ENCODE peak calls at places on chromosomes 2 and 18, in four cellular contexts. One of them, this sample, is unnamed.

GRCh38 chr18:12048827-12049175 is 44.8 kb upstream of the ANKRD62 start:
- DNase-seq in GM23338: no peak
- DNase-seq in neural progenitor cell: no peak
- DNase-seq in HCT116: no peak
- DNase-seq in this sample: no peak

GRCh38 chr2:17171446-17172049 is 346.7 kb downstream of the RAD51AP2 start:
- DNase-seq in HCT116: peak
- DNase-seq in neural progenitor cell: peak
- DNase-seq in GM23338: peak
- DNase-seq in this sample: no peak

GRCh38 chr2:3447789-3448317 is 68.4 kb downstream of the TRAPPC12 start:
- DNase-seq in neural progenitor cell: no peak
- DNase-seq in HCT116: no peak
- DNase-seq in GM23338: no peak
- DNase-seq in this sample: no peak

GRCh38 chr2:208239770-208240493 is 14.9 kb downstream of the IDH1 start:
- DNase-seq in GM23338: no peak
- DNase-seq in neural progenitor cell: no peak
- DNase-seq in HCT116: no peak
- DNase-seq in this sample: no peak

GRCh38 chr2:128272586-128273468 is 45.8 kb downstream of the HS6ST1 start:
- DNase-seq in neural progenitor cell: no peak
- DNase-seq in HCT116: no peak
- DNase-seq in GM23338: no peak
- DNase-seq in this sample: no peak

GRCh38 chr18:76374330-76375281 is 120.4 kb downstream of the ZNF516 start:
- DNase-seq in neural progenitor cell: no peak
- DNase-seq in HCT116: no peak
- DNase-seq in GM23338: no peak
- DNase-seq in this sample: no peak

GRCh38 chr18:55768255-55768654 is 180.3 kb upstream of the TCF4 start:
- DNase-seq in GM23338: peak
- DNase-seq in neural progenitor cell: no peak
- DNase-seq in HCT116: no peak
- DNase-seq in this sample: no peak

GRCh38 chr2:9737053-9737875 is 106.0 kb upstream of the TAF1B start:
- DNase-seq in HCT116: no peak
- DNase-seq in GM23338: no peak
- DNase-seq in neural progenitor cell: no peak
- DNase-seq in this sample: peak

GRCh38 chr18:23106575-23106974 is 28.7 kb upstream of the CABLES1 start:
- DNase-seq in neural progenitor cell: no peak
- DNase-seq in GM23338: no peak
- DNase-seq in HCT116: peak
- DNase-seq in this sample: no peak

GRCh38 chr2:216606551-216607527 is 26.4 kb upstream of the IGFBP2 start:
- DNase-seq in HCT116: no peak
- DNase-seq in neural progenitor cell: peak
- DNase-seq in GM23338: peak
- DNase-seq in this sample: no peak

GRCh38 chr2:9473308-9473984 is 905 bp upstream of the IAH1 start:
- DNase-seq in GM23338: peak
- DNase-seq in neural progenitor cell: peak
- DNase-seq in HCT116: no peak
- DNase-seq in this sample: no peak

GRCh38 chr2:10342245-10342951 is 39.7 kb downstream of the HPCAL1 start:
- DNase-seq in HCT116: no peak
- DNase-seq in GM23338: no peak
- DNase-seq in neural progenitor cell: no peak
- DNase-seq in this sample: no peak

GRCh38 chr2:112880696-112881095 is 30.3 kb upstream of the IL37 start:
- DNase-seq in neural progenitor cell: no peak
- DNase-seq in HCT116: no peak
- DNase-seq in GM23338: no peak
- DNase-seq in this sample: no peak

GRCh38 chr2:40364143-40364903 is 87.6 kb downstream of the SLC8A1 start:
- DNase-seq in HCT116: no peak
- DNase-seq in GM23338: no peak
- DNase-seq in neural progenitor cell: no peak
- DNase-seq in this sample: no peak

GRCh38 chr2:190408538-190409271 is 550 bp downstream of the MFSD6 start:
- DNase-seq in GM23338: peak
- DNase-seq in HCT116: peak
- DNase-seq in neural progenitor cell: peak
- DNase-seq in this sample: peak

GRCh38 chr2:205947621-205948495 is 138.1 kb downstream of the INO80D start:
- DNase-seq in HCT116: peak
- DNase-seq in neural progenitor cell: peak
- DNase-seq in GM23338: peak
- DNase-seq in this sample: peak

GRCh38 chr2:42792583-42793313 is at the start of gene HAAO:
- DNase-seq in neural progenitor cell: peak
- DNase-seq in HCT116: no peak
- DNase-seq in GM23338: peak
- DNase-seq in this sample: no peak

GRCh38 chr2:166881177-166881576 is 7.1 kb upstream of the XIRP2 start:
- DNase-seq in GM23338: no peak
- DNase-seq in HCT116: no peak
- DNase-seq in neural progenitor cell: no peak
- DNase-seq in this sample: no peak

GRCh38 chr2:230719340-230719739 is 6.7 kb downstream of the CAB39 start:
- DNase-seq in HCT116: no peak
- DNase-seq in GM23338: no peak
- DNase-seq in neural progenitor cell: no peak
- DNase-seq in this sample: no peak

GRCh38 chr2:60550151-60550983 is 3.1 kb downstream of the BCL11A start:
- DNase-seq in HCT116: peak
- DNase-seq in neural progenitor cell: peak
- DNase-seq in GM23338: peak
- DNase-seq in this sample: peak

GRCh38 chr2:23557455-23557854 is 172.5 kb downstream of the KLHL29 start:
- DNase-seq in neural progenitor cell: no peak
- DNase-seq in HCT116: no peak
- DNase-seq in GM23338: no peak
- DNase-seq in this sample: no peak

GRCh38 chr2:236714061-236714460 is 144.4 kb downstream of the ACKR3 start:
- DNase-seq in GM23338: no peak
- DNase-seq in HCT116: no peak
- DNase-seq in neural progenitor cell: no peak
- DNase-seq in this sample: no peak

GRCh38 chr2:56680971-56681631 is 497.3 kb downstream of the CCDC85A start:
- DNase-seq in HCT116: no peak
- DNase-seq in neural progenitor cell: no peak
- DNase-seq in GM23338: no peak
- DNase-seq in this sample: no peak

GRCh38 chr2:152560163-152560562 is 157.1 kb downstream of the PRPF40A start:
- DNase-seq in HCT116: no peak
- DNase-seq in GM23338: no peak
- DNase-seq in neural progenitor cell: no peak
- DNase-seq in this sample: no peak

GRCh38 chr2:2981000-2981399 is 396.6 kb downstream of the EIPR1 start:
- DNase-seq in GM23338: no peak
- DNase-seq in HCT116: no peak
- DNase-seq in neural progenitor cell: no peak
- DNase-seq in this sample: peak

GRCh38 chr2:38602136-38602731 is 494 bp downstream of the HNRNPLL start:
- DNase-seq in GM23338: peak
- DNase-seq in neural progenitor cell: peak
- DNase-seq in HCT116: no peak
- DNase-seq in this sample: peak

GRCh38 chr18:55250729-55251128 is 291.5 kb upstream of the CCDC68 start:
- DNase-seq in HCT116: no peak
- DNase-seq in GM23338: no peak
- DNase-seq in neural progenitor cell: no peak
- DNase-seq in this sample: no peak

GRCh38 chr18:59835656-59836379 is 64.0 kb upstream of the PMAIP1 start:
- DNase-seq in HCT116: no peak
- DNase-seq in neural progenitor cell: peak
- DNase-seq in GM23338: peak
- DNase-seq in this sample: no peak

GRCh38 chr2:217953531-217953932 is 49.3 kb downstream of the TNS1 start:
- DNase-seq in GM23338: no peak
- DNase-seq in neural progenitor cell: no peak
- DNase-seq in HCT116: no peak
- DNase-seq in this sample: no peak

GRCh38 chr2:170354409-170354808 is 176.5 kb downstream of the MYO3B start:
- DNase-seq in HCT116: no peak
- DNase-seq in GM23338: peak
- DNase-seq in neural progenitor cell: peak
- DNase-seq in this sample: no peak

GRCh38 chr18:9736942-9737813 is 29.1 kb downstream of the RAB31 start:
- DNase-seq in neural progenitor cell: no peak
- DNase-seq in GM23338: no peak
- DNase-seq in HCT116: peak
- DNase-seq in this sample: no peak

DNA sequence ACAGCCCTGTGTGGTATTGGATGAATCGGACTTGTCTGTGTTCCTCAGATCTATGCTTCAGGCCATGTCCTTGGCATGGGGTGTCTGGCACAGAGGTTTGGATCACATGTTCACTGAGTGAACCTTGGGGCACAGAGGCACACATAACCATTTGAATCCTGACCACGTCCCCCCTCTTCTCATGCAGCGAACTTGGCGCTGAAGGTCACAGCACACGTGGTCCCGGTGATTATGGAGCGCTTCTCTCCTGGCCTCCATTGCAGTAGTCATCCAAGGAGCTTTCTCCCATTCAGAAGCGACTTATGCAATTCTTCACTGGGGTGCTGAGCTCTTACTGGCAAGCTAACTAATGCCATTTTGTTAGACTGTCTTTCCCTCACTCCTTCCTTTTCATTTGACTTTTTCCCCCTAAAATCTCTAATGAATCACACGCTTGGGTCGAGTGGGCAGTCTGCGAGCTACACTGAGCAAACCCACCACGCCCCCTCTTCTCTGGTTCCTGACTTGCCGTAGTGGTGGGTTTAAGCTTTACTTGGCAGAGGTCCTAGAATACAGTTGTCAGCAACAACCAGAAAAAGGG is 59.4 kb downstream of the KCNG2 start:
- DNase-seq in GM23338: no peak
- DNase-seq in HCT116: no peak
- DNase-seq in neural progenitor cell: no peak
- DNase-seq in this sample: no peak
- TF ChIP-seq EZH2phosphoT487 in GM23338: no peak
- TF ChIP-seq EZH2phosphoT487 in HCT116: no peak
- TF ChIP-seq EZH2phosphoT487 in neural progenitor cell: no peak
- TF ChIP-seq EZH2phosphoT487 in this sample: no peak

DNA sequence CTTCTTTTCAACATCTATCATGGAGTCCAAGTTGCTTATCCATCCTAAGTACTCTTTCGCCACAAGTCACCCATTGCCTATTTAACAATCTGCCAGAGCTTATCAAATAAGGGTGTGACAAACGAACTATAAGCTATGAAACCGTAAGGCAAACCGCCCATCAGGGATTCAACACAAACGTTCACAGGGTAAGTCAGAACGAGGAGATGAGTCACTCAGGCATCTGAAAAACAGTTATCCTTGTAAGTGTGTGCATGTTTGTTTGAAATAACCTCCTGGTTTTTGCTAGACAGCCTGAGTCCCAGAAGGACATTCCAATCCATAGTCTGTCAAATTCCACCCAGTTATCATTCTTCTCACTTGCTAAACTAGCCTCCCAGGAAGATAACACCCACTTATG is 299.1 kb downstream of the PAX3 start:
- DNase-seq in neural progenitor cell: no peak
- DNase-seq in HCT116: no peak
- DNase-seq in GM23338: no peak
- DNase-seq in this sample: no peak
- TF ChIP-seq EZH2phosphoT487 in neural progenitor cell: no peak
- TF ChIP-seq EZH2phosphoT487 in HCT116: no peak
- TF ChIP-seq EZH2phosphoT487 in GM23338: no peak
- TF ChIP-seq EZH2phosphoT487 in this sample: no peak

DNA sequence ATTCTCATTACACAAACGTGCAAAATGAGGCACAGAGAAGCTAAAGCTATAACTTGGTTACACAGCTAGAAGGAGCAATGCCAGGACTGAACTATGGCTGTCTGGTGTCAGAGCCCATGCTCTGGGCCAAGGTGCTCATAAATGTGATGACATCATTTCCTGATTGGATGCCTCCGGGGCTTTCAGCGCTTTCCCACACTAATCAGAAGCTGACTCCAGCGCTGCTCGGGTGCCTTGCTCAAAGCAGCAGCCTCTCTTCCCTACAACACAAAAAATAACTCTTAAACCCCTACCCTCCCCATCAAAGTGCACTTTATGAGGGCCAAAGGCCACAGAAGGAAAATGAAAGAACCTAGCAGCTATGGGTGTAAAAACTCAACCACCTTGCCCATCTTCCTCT is 90.7 kb downstream of the STK39 start:
- DNase-seq in HCT116: no peak
- DNase-seq in neural progenitor cell: no peak
- DNase-seq in GM23338: no peak
- DNase-seq in this sample: no peak
- TF ChIP-seq EZH2phosphoT487 in HCT116: no peak
- TF ChIP-seq EZH2phosphoT487 in neural progenitor cell: no peak
- TF ChIP-seq EZH2phosphoT487 in GM23338: no peak
- TF ChIP-seq EZH2phosphoT487 in this sample: no peak

DNA sequence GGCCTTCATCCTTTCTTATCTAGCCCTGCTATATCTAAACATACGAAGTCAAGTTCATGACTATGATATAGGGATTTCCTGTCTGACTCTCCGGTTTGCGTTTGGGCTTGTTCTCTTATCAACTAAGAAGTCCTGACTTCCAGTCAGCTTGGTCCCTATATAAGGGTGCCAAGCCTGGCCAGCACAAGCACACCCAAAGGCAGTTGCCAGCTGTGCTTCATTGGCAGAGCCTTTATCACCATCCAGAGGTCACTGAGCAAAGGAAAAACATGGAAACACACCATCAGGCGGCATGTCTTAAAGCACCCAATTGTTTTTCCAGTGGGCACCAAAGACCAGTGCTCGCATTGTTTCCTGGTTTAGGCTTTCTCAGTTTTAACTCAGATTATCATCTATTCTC is 72.7 kb downstream of the FEZ2 start:
- DNase-seq in HCT116: no peak
- DNase-seq in neural progenitor cell: no peak
- DNase-seq in GM23338: no peak
- DNase-seq in this sample: no peak
- TF ChIP-seq EZH2phosphoT487 in HCT116: no peak
- TF ChIP-seq EZH2phosphoT487 in neural progenitor cell: no peak
- TF ChIP-seq EZH2phosphoT487 in GM23338: no peak
- TF ChIP-seq EZH2phosphoT487 in this sample: no peak

GRCh38 chr2:31397099-31397498 is 17.4 kb downstream of the XDH start:
- DNase-seq in neural progenitor cell: no peak
- DNase-seq in GM23338: no peak
- DNase-seq in HCT116: no peak
- DNase-seq in this sample: peak
- TF ChIP-seq EZH2phosphoT487 in neural progenitor cell: no peak
- TF ChIP-seq EZH2phosphoT487 in GM23338: no peak
- TF ChIP-seq EZH2phosphoT487 in HCT116: no peak
- TF ChIP-seq EZH2phosphoT487 in this sample: no peak

DNA sequence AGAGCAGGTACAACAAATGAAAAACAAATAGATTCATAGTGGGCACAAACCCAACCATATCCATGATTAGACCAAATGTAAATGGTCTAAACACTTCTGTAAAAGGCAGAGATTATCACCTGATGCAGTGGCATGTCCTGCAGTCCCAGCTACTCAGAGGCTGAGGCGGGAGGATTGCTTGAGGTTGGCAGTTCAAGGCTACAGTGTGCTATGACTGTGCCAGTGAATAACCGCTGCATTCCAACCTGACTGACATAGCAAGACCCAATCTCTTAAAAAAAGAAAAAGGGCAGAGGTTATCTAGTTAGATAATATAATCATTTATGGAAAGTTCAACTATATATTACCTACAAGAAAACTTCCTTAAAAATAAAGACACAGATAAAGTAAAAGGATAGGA is 21.3 kb upstream of the SLC3A1 start:
- DNase-seq in GM23338: no peak
- DNase-seq in HCT116: no peak
- DNase-seq in neural progenitor cell: no peak
- DNase-seq in this sample: no peak
- TF ChIP-seq EZH2phosphoT487 in GM23338: no peak
- TF ChIP-seq EZH2phosphoT487 in HCT116: no peak
- TF ChIP-seq EZH2phosphoT487 in neural progenitor cell: no peak
- TF ChIP-seq EZH2phosphoT487 in this sample: no peak